ENCODE peak calls at places on chromosomes 4 and X, in ten cellular contexts. One of them, this sample, is unnamed.
A peak's percentile ranks its signal among the peaks of the same experiment; 100 is the strongest.

GRCh38 chr4:113469926-113470325 is 291.6 kb downstream of the CAMK2D start:
- DNase-seq in Right ventricle myocardium superior: no peak
- DNase-seq in SW480: no peak
- DNase-seq in LHCN-M2: no peak
- DNase-seq in neural progenitor cell: no peak
- DNase-seq in GM04504: no peak
- DNase-seq in lung: no peak
- DNase-seq in activated CD4-positive, alpha-beta T cell treated with anti-CD3 and anti-CD28 coated beads for 1 hour: no peak
- DNase-seq in activated T-cell treated with anti-CD3 and anti-CD28 coated beads, Interleukin-2, amount 50 U/mL, for 72 hours: no peak
- DNase-seq in Calu3: no peak
- DNase-seq in this sample: no peak

GRCh38 chr4:164012396-164013027 is 518.0 kb downstream of the TMA16 start:
- DNase-seq in Right ventricle myocardium superior: no peak
- DNase-seq in SW480: peak; percentile 8
- DNase-seq in LHCN-M2: peak; percentile 52
- DNase-seq in neural progenitor cell: peak; percentile 76
- DNase-seq in GM04504: no peak
- DNase-seq in lung: no peak
- DNase-seq in activated CD4-positive, alpha-beta T cell treated with anti-CD3 and anti-CD28 coated beads for 1 hour: no peak
- DNase-seq in activated T-cell treated with anti-CD3 and anti-CD28 coated beads, Interleukin-2, amount 50 U/mL, for 72 hours: peak; percentile 0
- DNase-seq in Calu3: peak; percentile 39
- DNase-seq in this sample: no peak

GRCh38 chr4:16226816-16227461 is 668 bp upstream of the TAPT1 start:
- DNase-seq in Right ventricle myocardium superior: peak; percentile 76
- DNase-seq in SW480: peak; percentile 51
- DNase-seq in LHCN-M2: peak; percentile 43
- DNase-seq in neural progenitor cell: peak; percentile 75
- DNase-seq in GM04504: no peak
- DNase-seq in lung: peak; percentile 58
- DNase-seq in activated CD4-positive, alpha-beta T cell treated with anti-CD3 and anti-CD28 coated beads for 1 hour: peak; percentile 20
- DNase-seq in activated T-cell treated with anti-CD3 and anti-CD28 coated beads, Interleukin-2, amount 50 U/mL, for 72 hours: peak; percentile 41
- DNase-seq in Calu3: peak; percentile 46
- DNase-seq in this sample: peak; percentile 74

GRCh38 chr4:41507292-41507933 is 30.5 kb upstream of the LIMCH1 start:
- DNase-seq in Right ventricle myocardium superior: no peak
- DNase-seq in SW480: no peak
- DNase-seq in LHCN-M2: peak; percentile 27
- DNase-seq in neural progenitor cell: no peak
- DNase-seq in GM04504: peak; percentile 10
- DNase-seq in lung: no peak
- DNase-seq in activated CD4-positive, alpha-beta T cell treated with anti-CD3 and anti-CD28 coated beads for 1 hour: no peak
- DNase-seq in activated T-cell treated with anti-CD3 and anti-CD28 coated beads, Interleukin-2, amount 50 U/mL, for 72 hours: no peak
- DNase-seq in Calu3: peak; percentile 7
- DNase-seq in this sample: no peak

GRCh38 chr4:114964016-114964415 is 149.4 kb downstream of the NDST4 start:
- DNase-seq in Right ventricle myocardium superior: no peak
- DNase-seq in SW480: no peak
- DNase-seq in LHCN-M2: no peak
- DNase-seq in neural progenitor cell: no peak
- DNase-seq in GM04504: no peak
- DNase-seq in lung: no peak
- DNase-seq in activated CD4-positive, alpha-beta T cell treated with anti-CD3 and anti-CD28 coated beads for 1 hour: no peak
- DNase-seq in activated T-cell treated with anti-CD3 and anti-CD28 coated beads, Interleukin-2, amount 50 U/mL, for 72 hours: no peak
- DNase-seq in Calu3: no peak
- DNase-seq in this sample: no peak

GRCh38 chr4:14289708-14290107 is 662.2 kb upstream of the BOD1L1 start:
- DNase-seq in Right ventricle myocardium superior: no peak
- DNase-seq in SW480: no peak
- DNase-seq in LHCN-M2: peak; percentile 58
- DNase-seq in neural progenitor cell: no peak
- DNase-seq in GM04504: no peak
- DNase-seq in lung: no peak
- DNase-seq in activated CD4-positive, alpha-beta T cell treated with anti-CD3 and anti-CD28 coated beads for 1 hour: no peak
- DNase-seq in activated T-cell treated with anti-CD3 and anti-CD28 coated beads, Interleukin-2, amount 50 U/mL, for 72 hours: no peak
- DNase-seq in Calu3: no peak
- DNase-seq in this sample: no peak

GRCh38 chr4:161762796-161763195 is 401.0 kb downstream of the FSTL5 start:
- DNase-seq in Right ventricle myocardium superior: no peak
- DNase-seq in SW480: no peak
- DNase-seq in LHCN-M2: peak; percentile 82
- DNase-seq in neural progenitor cell: no peak
- DNase-seq in GM04504: peak; percentile 12
- DNase-seq in lung: no peak
- DNase-seq in activated CD4-positive, alpha-beta T cell treated with anti-CD3 and anti-CD28 coated beads for 1 hour: no peak
- DNase-seq in activated T-cell treated with anti-CD3 and anti-CD28 coated beads, Interleukin-2, amount 50 U/mL, for 72 hours: no peak
- DNase-seq in Calu3: no peak
- DNase-seq in this sample: no peak

GRCh38 chrX:21949689-21950088 is 9.2 kb downstream of the SMS start:
- DNase-seq in Right ventricle myocardium superior: no peak
- DNase-seq in SW480: no peak
- DNase-seq in LHCN-M2: no peak
- DNase-seq in neural progenitor cell: no peak
- DNase-seq in GM04504: no peak
- DNase-seq in lung: no peak
- DNase-seq in activated CD4-positive, alpha-beta T cell treated with anti-CD3 and anti-CD28 coated beads for 1 hour: no peak
- DNase-seq in activated T-cell treated with anti-CD3 and anti-CD28 coated beads, Interleukin-2, amount 50 U/mL, for 72 hours: no peak
- DNase-seq in Calu3: no peak
- DNase-seq in this sample: no peak

GRCh38 chrX:109475174-109475891 is 6.6 kb downstream of the GUCY2F start:
- DNase-seq in Right ventricle myocardium superior: no peak
- DNase-seq in SW480: peak; percentile 51
- DNase-seq in LHCN-M2: peak; percentile 56
- DNase-seq in neural progenitor cell: peak; percentile 91
- DNase-seq in GM04504: peak; percentile 12
- DNase-seq in lung: peak; percentile 44
- DNase-seq in activated CD4-positive, alpha-beta T cell treated with anti-CD3 and anti-CD28 coated beads for 1 hour: no peak
- DNase-seq in activated T-cell treated with anti-CD3 and anti-CD28 coated beads, Interleukin-2, amount 50 U/mL, for 72 hours: peak; percentile 14
- DNase-seq in Calu3: peak; percentile 41
- DNase-seq in this sample: peak; percentile 23

GRCh38 chr4:126687655-126688358 is 945.0 kb upstream of the INTU start:
- DNase-seq in Right ventricle myocardium superior: no peak
- DNase-seq in SW480: no peak
- DNase-seq in LHCN-M2: peak; percentile 23
- DNase-seq in neural progenitor cell: no peak
- DNase-seq in GM04504: no peak
- DNase-seq in lung: no peak
- DNase-seq in activated CD4-positive, alpha-beta T cell treated with anti-CD3 and anti-CD28 coated beads for 1 hour: no peak
- DNase-seq in activated T-cell treated with anti-CD3 and anti-CD28 coated beads, Interleukin-2, amount 50 U/mL, for 72 hours: no peak
- DNase-seq in Calu3: no peak
- DNase-seq in this sample: no peak

GRCh38 chr4:10182446-10183424 is 66.1 kb upstream of the WDR1 start:
- DNase-seq in Right ventricle myocardium superior: no peak
- DNase-seq in SW480: no peak
- DNase-seq in LHCN-M2: no peak
- DNase-seq in neural progenitor cell: no peak
- DNase-seq in GM04504: no peak
- DNase-seq in lung: no peak
- DNase-seq in activated CD4-positive, alpha-beta T cell treated with anti-CD3 and anti-CD28 coated beads for 1 hour: no peak
- DNase-seq in activated T-cell treated with anti-CD3 and anti-CD28 coated beads, Interleukin-2, amount 50 U/mL, for 72 hours: peak; percentile 13
- DNase-seq in Calu3: no peak
- DNase-seq in this sample: no peak

GRCh38 chr4:152007108-152007507 is 246.3 kb upstream of the GATB start:
- DNase-seq in Right ventricle myocardium superior: no peak
- DNase-seq in SW480: no peak
- DNase-seq in LHCN-M2: no peak
- DNase-seq in neural progenitor cell: no peak
- DNase-seq in GM04504: no peak
- DNase-seq in lung: no peak
- DNase-seq in activated CD4-positive, alpha-beta T cell treated with anti-CD3 and anti-CD28 coated beads for 1 hour: no peak
- DNase-seq in activated T-cell treated with anti-CD3 and anti-CD28 coated beads, Interleukin-2, amount 50 U/mL, for 72 hours: no peak
- DNase-seq in Calu3: no peak
- DNase-seq in this sample: no peak

GRCh38 chr4:147987252-147987651 is 255.4 kb downstream of the ARHGAP10 start:
- DNase-seq in Right ventricle myocardium superior: no peak
- DNase-seq in SW480: no peak
- DNase-seq in LHCN-M2: no peak
- DNase-seq in neural progenitor cell: no peak
- DNase-seq in GM04504: no peak
- DNase-seq in lung: no peak
- DNase-seq in activated CD4-positive, alpha-beta T cell treated with anti-CD3 and anti-CD28 coated beads for 1 hour: no peak
- DNase-seq in activated T-cell treated with anti-CD3 and anti-CD28 coated beads, Interleukin-2, amount 50 U/mL, for 72 hours: no peak
- DNase-seq in Calu3: no peak
- DNase-seq in this sample: no peak

GRCh38 chr4:181150173-181150572 is 1093.0 kb upstream of the TENM3 start:
- DNase-seq in Right ventricle myocardium superior: no peak
- DNase-seq in SW480: peak; percentile 2
- DNase-seq in LHCN-M2: no peak
- DNase-seq in neural progenitor cell: no peak
- DNase-seq in GM04504: no peak
- DNase-seq in lung: no peak
- DNase-seq in activated CD4-positive, alpha-beta T cell treated with anti-CD3 and anti-CD28 coated beads for 1 hour: no peak
- DNase-seq in activated T-cell treated with anti-CD3 and anti-CD28 coated beads, Interleukin-2, amount 50 U/mL, for 72 hours: no peak
- DNase-seq in Calu3: no peak
- DNase-seq in this sample: no peak

GRCh38 chrX:73401591-73402266 is 45.1 kb upstream of the CDX4 start:
- DNase-seq in Right ventricle myocardium superior: no peak
- DNase-seq in SW480: no peak
- DNase-seq in LHCN-M2: no peak
- DNase-seq in neural progenitor cell: peak; percentile 67
- DNase-seq in GM04504: no peak
- DNase-seq in lung: no peak
- DNase-seq in activated CD4-positive, alpha-beta T cell treated with anti-CD3 and anti-CD28 coated beads for 1 hour: no peak
- DNase-seq in activated T-cell treated with anti-CD3 and anti-CD28 coated beads, Interleukin-2, amount 50 U/mL, for 72 hours: no peak
- DNase-seq in Calu3: no peak
- DNase-seq in this sample: no peak

GRCh38 chr4:154559931-154560801 is 2.6 kb upstream of the FGB start:
- DNase-seq in Right ventricle myocardium superior: no peak
- DNase-seq in SW480: no peak
- DNase-seq in LHCN-M2: no peak
- DNase-seq in neural progenitor cell: no peak
- DNase-seq in GM04504: no peak
- DNase-seq in lung: no peak
- DNase-seq in activated CD4-positive, alpha-beta T cell treated with anti-CD3 and anti-CD28 coated beads for 1 hour: no peak
- DNase-seq in activated T-cell treated with anti-CD3 and anti-CD28 coated beads, Interleukin-2, amount 50 U/mL, for 72 hours: no peak
- DNase-seq in Calu3: no peak
- DNase-seq in this sample: no peak

GRCh38 chr4:33837043-33837442 is 2407.3 kb downstream of the ARAP2 start:
- DNase-seq in Right ventricle myocardium superior: no peak
- DNase-seq in SW480: no peak
- DNase-seq in LHCN-M2: peak; percentile 92
- DNase-seq in neural progenitor cell: no peak
- DNase-seq in GM04504: peak; percentile 28
- DNase-seq in lung: no peak
- DNase-seq in activated CD4-positive, alpha-beta T cell treated with anti-CD3 and anti-CD28 coated beads for 1 hour: no peak
- DNase-seq in activated T-cell treated with anti-CD3 and anti-CD28 coated beads, Interleukin-2, amount 50 U/mL, for 72 hours: no peak
- DNase-seq in Calu3: no peak
- DNase-seq in this sample: no peak

GRCh38 chr4:123547167-123547817 is 150.7 kb downstream of the SPRY1 start:
- DNase-seq in Right ventricle myocardium superior: no peak
- DNase-seq in SW480: peak; percentile 74
- DNase-seq in LHCN-M2: no peak
- DNase-seq in neural progenitor cell: peak; percentile 79
- DNase-seq in GM04504: no peak
- DNase-seq in lung: peak; percentile 90
- DNase-seq in activated CD4-positive, alpha-beta T cell treated with anti-CD3 and anti-CD28 coated beads for 1 hour: no peak
- DNase-seq in activated T-cell treated with anti-CD3 and anti-CD28 coated beads, Interleukin-2, amount 50 U/mL, for 72 hours: no peak
- DNase-seq in Calu3: peak; percentile 88
- DNase-seq in this sample: no peak

GRCh38 chrX:48794993-48795501 is 6.8 kb upstream of the HDAC6 start:
- DNase-seq in Right ventricle myocardium superior: no peak
- DNase-seq in SW480: peak; percentile 21
- DNase-seq in LHCN-M2: peak; percentile 34
- DNase-seq in neural progenitor cell: no peak
- DNase-seq in GM04504: peak; percentile 51
- DNase-seq in lung: peak; percentile 60
- DNase-seq in activated CD4-positive, alpha-beta T cell treated with anti-CD3 and anti-CD28 coated beads for 1 hour: no peak
- DNase-seq in activated T-cell treated with anti-CD3 and anti-CD28 coated beads, Interleukin-2, amount 50 U/mL, for 72 hours: no peak
- DNase-seq in Calu3: peak; percentile 56
- DNase-seq in this sample: no peak

GRCh38 chrX:103918050-103918449 is 44.4 kb upstream of the TMSB15B start:
- DNase-seq in Right ventricle myocardium superior: peak; percentile 36
- DNase-seq in SW480: peak; percentile 68
- DNase-seq in LHCN-M2: peak; percentile 59
- DNase-seq in neural progenitor cell: peak; percentile 85
- DNase-seq in GM04504: peak; percentile 28
- DNase-seq in lung: peak; percentile 38
- DNase-seq in activated CD4-positive, alpha-beta T cell treated with anti-CD3 and anti-CD28 coated beads for 1 hour: no peak
- DNase-seq in activated T-cell treated with anti-CD3 and anti-CD28 coated beads, Interleukin-2, amount 50 U/mL, for 72 hours: peak; percentile 52
- DNase-seq in Calu3: peak; percentile 72
- DNase-seq in this sample: peak; percentile 34

GRCh38 chr4:153466637-153467153 is 535 bp downstream of the TMEM131L start:
- DNase-seq in Right ventricle myocardium superior: peak; percentile 40
- DNase-seq in SW480: no peak
- DNase-seq in LHCN-M2: no peak
- DNase-seq in neural progenitor cell: peak; percentile 20
- DNase-seq in GM04504: no peak
- DNase-seq in lung: no peak
- DNase-seq in activated CD4-positive, alpha-beta T cell treated with anti-CD3 and anti-CD28 coated beads for 1 hour: no peak
- DNase-seq in activated T-cell treated with anti-CD3 and anti-CD28 coated beads, Interleukin-2, amount 50 U/mL, for 72 hours: peak; percentile 30
- DNase-seq in Calu3: no peak
- DNase-seq in this sample: no peak

GRCh38 chrX:150366951-150367545 is 3.9 kb downstream of the MAMLD1 start:
- DNase-seq in Right ventricle myocardium superior: no peak
- DNase-seq in SW480: no peak
- DNase-seq in LHCN-M2: peak; percentile 18
- DNase-seq in neural progenitor cell: no peak
- DNase-seq in GM04504: no peak
- DNase-seq in lung: no peak
- DNase-seq in activated CD4-positive, alpha-beta T cell treated with anti-CD3 and anti-CD28 coated beads for 1 hour: no peak
- DNase-seq in activated T-cell treated with anti-CD3 and anti-CD28 coated beads, Interleukin-2, amount 50 U/mL, for 72 hours: no peak
- DNase-seq in Calu3: no peak
- DNase-seq in this sample: no peak

GRCh38 chr4:86947494-86948120 is 12.8 kb downstream of the AFF1 start:
- DNase-seq in Right ventricle myocardium superior: no peak
- DNase-seq in SW480: no peak
- DNase-seq in LHCN-M2: no peak
- DNase-seq in neural progenitor cell: no peak
- DNase-seq in GM04504: no peak
- DNase-seq in lung: no peak
- DNase-seq in activated CD4-positive, alpha-beta T cell treated with anti-CD3 and anti-CD28 coated beads for 1 hour: no peak
- DNase-seq in activated T-cell treated with anti-CD3 and anti-CD28 coated beads, Interleukin-2, amount 50 U/mL, for 72 hours: no peak
- DNase-seq in Calu3: no peak
- DNase-seq in this sample: no peak

GRCh38 chr4:74630551-74630950 is 163.8 kb downstream of the BTC start:
- DNase-seq in Right ventricle myocardium superior: no peak
- DNase-seq in SW480: no peak
- DNase-seq in LHCN-M2: no peak
- DNase-seq in neural progenitor cell: no peak
- DNase-seq in GM04504: no peak
- DNase-seq in lung: no peak
- DNase-seq in activated CD4-positive, alpha-beta T cell treated with anti-CD3 and anti-CD28 coated beads for 1 hour: no peak
- DNase-seq in activated T-cell treated with anti-CD3 and anti-CD28 coated beads, Interleukin-2, amount 50 U/mL, for 72 hours: no peak
- DNase-seq in Calu3: no peak
- DNase-seq in this sample: no peak

GRCh38 chrX:111615227-111615626 is 65.7 kb upstream of the ALG13 start:
- DNase-seq in Right ventricle myocardium superior: no peak
- DNase-seq in SW480: no peak
- DNase-seq in LHCN-M2: no peak
- DNase-seq in neural progenitor cell: peak; percentile 3
- DNase-seq in GM04504: no peak
- DNase-seq in lung: no peak
- DNase-seq in activated CD4-positive, alpha-beta T cell treated with anti-CD3 and anti-CD28 coated beads for 1 hour: no peak
- DNase-seq in activated T-cell treated with anti-CD3 and anti-CD28 coated beads, Interleukin-2, amount 50 U/mL, for 72 hours: no peak
- DNase-seq in Calu3: no peak
- DNase-seq in this sample: no peak

GRCh38 chr4:54929459-54929858 is 195.9 kb downstream of the KDR start:
- DNase-seq in Right ventricle myocardium superior: no peak
- DNase-seq in SW480: no peak
- DNase-seq in LHCN-M2: peak; percentile 31
- DNase-seq in neural progenitor cell: no peak
- DNase-seq in GM04504: no peak
- DNase-seq in lung: no peak
- DNase-seq in activated CD4-positive, alpha-beta T cell treated with anti-CD3 and anti-CD28 coated beads for 1 hour: no peak
- DNase-seq in activated T-cell treated with anti-CD3 and anti-CD28 coated beads, Interleukin-2, amount 50 U/mL, for 72 hours: no peak
- DNase-seq in Calu3: no peak
- DNase-seq in this sample: peak; percentile 34

GRCh38 chr4:56791316-56791715 is 30.2 kb downstream of the SPINK2 start:
- DNase-seq in Right ventricle myocardium superior: no peak
- DNase-seq in SW480: no peak
- DNase-seq in LHCN-M2: no peak
- DNase-seq in neural progenitor cell: no peak
- DNase-seq in GM04504: no peak
- DNase-seq in lung: no peak
- DNase-seq in activated CD4-positive, alpha-beta T cell treated with anti-CD3 and anti-CD28 coated beads for 1 hour: no peak
- DNase-seq in activated T-cell treated with anti-CD3 and anti-CD28 coated beads, Interleukin-2, amount 50 U/mL, for 72 hours: no peak
- DNase-seq in Calu3: no peak
- DNase-seq in this sample: no peak

GRCh38 chrX:17072726-17073125 is 126.3 kb downstream of the REPS2 start:
- DNase-seq in Right ventricle myocardium superior: no peak
- DNase-seq in SW480: no peak
- DNase-seq in LHCN-M2: no peak
- DNase-seq in neural progenitor cell: no peak
- DNase-seq in GM04504: no peak
- DNase-seq in lung: no peak
- DNase-seq in activated CD4-positive, alpha-beta T cell treated with anti-CD3 and anti-CD28 coated beads for 1 hour: no peak
- DNase-seq in activated T-cell treated with anti-CD3 and anti-CD28 coated beads, Interleukin-2, amount 50 U/mL, for 72 hours: no peak
- DNase-seq in Calu3: no peak
- DNase-seq in this sample: no peak